ENCODE peak calls at places on chromosome 3, in four cellular contexts. R, L, G and K are unnamed samples.

GRCh38 chr3:123092243-123092642 is 25.4 kb downstream of the PDIA5 start:
- DNase-seq in G (no peak), R (no peak), L (no peak), K (no peak)

GRCh38 chr3:171480526-171480925 is 20.3 kb upstream of the TNIK start:
- DNase-seq in R (no peak), G (no peak), L (peak; percentile 54), K (no peak)

GRCh38 chr3:184611606-184612304 is 50.2 kb downstream of the EPHB3 start:
- DNase-seq in L (no peak), R (no peak), G (no peak), K (no peak)

GRCh38 chr3:39192490-39193092 is at the start of gene XIRP1:
- DNase-seq in R (peak; percentile 76), L (no peak), G (no peak), K (no peak)

GRCh38 chr3:71628571-71628970 is 45.0 kb upstream of the FOXP1 start:
- DNase-seq in G (no peak), R (no peak), L (no peak), K (no peak)

GRCh38 chr3:184248454-184249411 is at the start of gene ALG3:
- DNase-seq in L (peak; percentile 41), G (peak; percentile 92), R (peak; percentile 93), K (peak; percentile 82)

GRCh38 chr3:173037840-173038483 is 103.1 kb downstream of the SPATA16 start:
- DNase-seq in G (no peak), L (no peak), R (no peak), K (no peak)

GRCh38 chr3:196688349-196688748 is 23.7 kb downstream of the CEP19 start:
- DNase-seq in G (peak; percentile 84), R (peak; percentile 76), L (no peak), K (peak; percentile 23)

GRCh38 chr3:47156418-47156817 is 7.5 kb downstream of the SETD2 start:
- DNase-seq in G (no peak), L (no peak), R (no peak), K (no peak)
- H3K4me1 ChIP-seq in G (peaks cover 56% of the 10 kb centered on the region), L (peaks cover 18% of the 10 kb centered on the region), R (peaks cover 17% of the 10 kb centered on the region), K (peaks cover 72% of the 10 kb centered on the region)

GRCh38 chr3:129061077-129061887 is 703 bp downstream of the GP9 start:
- DNase-seq in G (no peak), L (no peak), R (no peak), K (no peak)

GRCh38 chr3:129058441-129059194 is 2.0 kb upstream of the GP9 start:
- DNase-seq in G (no peak), R (no peak), L (peak; percentile 48), K (peak; percentile 73)

GRCh38 chr3:129059311-129059975 is 1.1 kb upstream of the GP9 start:
- DNase-seq in L (no peak), R (no peak), G (no peak), K (no peak)

GRCh38 chr3:129061888-129062834 is 1.6 kb downstream of the GP9 start:
- DNase-seq in R (no peak), G (no peak), L (no peak), K (no peak)

DNA sequence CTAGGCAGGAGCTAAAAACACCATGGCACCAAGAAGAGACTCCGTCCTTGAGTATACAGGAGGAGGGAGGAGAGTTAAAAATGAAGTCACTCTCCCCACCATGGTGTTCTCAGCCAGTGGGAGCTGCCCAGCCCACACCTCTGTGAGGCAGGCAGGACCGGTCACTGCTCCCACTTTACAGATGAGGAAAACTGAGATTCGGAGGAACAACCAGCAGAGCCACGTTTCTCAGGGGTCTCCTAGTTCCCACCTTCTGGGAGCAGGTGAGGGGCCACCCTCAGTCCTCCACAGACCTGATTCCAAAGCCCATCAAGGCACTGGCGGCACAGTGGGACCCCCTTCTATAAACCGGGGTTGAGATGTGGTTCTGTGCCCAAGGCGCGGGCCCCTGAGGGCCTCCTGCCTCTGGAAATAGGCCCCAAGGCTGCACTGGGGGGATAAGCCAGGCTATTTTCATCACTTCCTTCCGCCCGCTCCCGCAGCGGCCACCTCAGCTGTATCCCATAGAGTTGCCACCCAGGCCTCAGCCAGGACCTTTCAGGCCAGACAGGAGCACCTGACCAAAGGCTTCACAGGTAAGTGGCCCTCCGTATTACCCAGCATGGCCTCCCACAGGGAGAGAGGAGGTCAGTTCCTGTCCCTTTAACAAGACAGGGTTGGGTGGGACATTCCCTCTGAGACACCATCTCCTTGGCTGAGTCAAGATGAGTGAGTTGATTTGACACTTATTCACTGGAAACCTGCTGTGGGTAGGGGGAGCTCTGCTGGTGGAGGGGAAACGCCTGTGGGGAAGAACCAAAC is at the start of gene GP9:
- DNase-seq in G (no peak), L (no peak), R (no peak), K (no peak)
- H3K4me3 ChIP-seq in G (no peak within 1 kb of the TSS), L (no peak within 1 kb of the TSS), R (no peak within 1 kb of the TSS), K (no peak within 1 kb of the TSS)

GRCh38 chr3:78344918-78345317 is 1305.0 kb downstream of the ROBO2 start:
- DNase-seq in R (no peak), G (no peak), L (no peak), K (no peak)

GRCh38 chr3:78351338-78351737 is 1311.4 kb downstream of the ROBO2 start:
- DNase-seq in L (no peak), G (no peak), R (no peak), K (no peak)

GRCh38 chr3:78353231-78353630 is 1313.3 kb downstream of the ROBO2 start:
- DNase-seq in L (no peak), R (no peak), G (no peak), K (no peak)

GRCh38 chr3:78349571-78349970 is 1309.7 kb downstream of the ROBO2 start:
- DNase-seq in R (no peak), G (no peak), L (no peak), K (no peak)
- H3K4me1 ChIP-seq in R (no peaks in the 10 kb centered on the region), G (no peaks in the 10 kb centered on the region), L (no peaks in the 10 kb centered on the region), K (peaks cover 5% of the 10 kb centered on the region)

GRCh38 chr3:177992993-177993969 is 543.0 kb upstream of the KCNMB2 start:
- DNase-seq in L (no peak), G (no peak), R (no peak), K (no peak)
- H3K4me3 ChIP-seq in L (no peak overlapping the region), G (no peak overlapping the region), R (no peak overlapping the region), K (no peak overlapping the region)

GRCh38 chr3:64687781-64688515 is at the start of gene ADAMTS9:
- DNase-seq in G (peak; percentile 88), R (peak; percentile 91), L (no peak), K (peak; percentile 79)

GRCh38 chr3:64694127-64694526 is 6.3 kb upstream of the ADAMTS9 start:
- DNase-seq in L (no peak), R (no peak), G (no peak), K (no peak)

GRCh38 chr3:64696896-64697295 is 9.1 kb upstream of the ADAMTS9 start:
- DNase-seq in L (no peak), G (no peak), R (no peak), K (no peak)

GRCh38 chr3:64691051-64691450 is 3.3 kb upstream of the ADAMTS9 start:
- DNase-seq in R (no peak), G (no peak), L (no peak), K (no peak)

DNA sequence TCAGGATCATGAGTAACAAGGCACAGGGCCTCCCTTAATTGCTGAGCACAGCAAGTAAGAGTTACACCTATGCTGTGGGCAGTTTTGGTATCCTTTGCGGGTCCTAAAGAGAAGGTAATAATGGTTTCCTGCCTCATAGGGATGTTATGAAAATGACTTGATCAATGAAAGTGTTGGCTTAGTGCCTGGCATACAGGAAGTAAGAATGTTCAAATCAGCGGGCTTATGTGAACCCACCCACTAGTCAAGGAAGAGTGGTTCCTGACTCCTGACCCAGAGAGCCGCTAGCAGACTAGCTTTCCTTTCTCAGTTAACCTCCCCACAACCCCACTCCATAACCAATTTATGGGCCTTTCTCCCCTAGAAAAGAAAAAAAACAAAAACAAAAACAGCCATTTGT is 5.2 kb upstream of the ADAMTS9 start:
- DNase-seq in L (no peak), R (no peak), G (no peak), K (no peak)
- H3K4me1 ChIP-seq in L (no peaks in the 10 kb centered on the region), R (peaks cover 8% of the 10 kb centered on the region), G (peaks cover 3% of the 10 kb centered on the region), K (no peaks in the 10 kb centered on the region)

DNA sequence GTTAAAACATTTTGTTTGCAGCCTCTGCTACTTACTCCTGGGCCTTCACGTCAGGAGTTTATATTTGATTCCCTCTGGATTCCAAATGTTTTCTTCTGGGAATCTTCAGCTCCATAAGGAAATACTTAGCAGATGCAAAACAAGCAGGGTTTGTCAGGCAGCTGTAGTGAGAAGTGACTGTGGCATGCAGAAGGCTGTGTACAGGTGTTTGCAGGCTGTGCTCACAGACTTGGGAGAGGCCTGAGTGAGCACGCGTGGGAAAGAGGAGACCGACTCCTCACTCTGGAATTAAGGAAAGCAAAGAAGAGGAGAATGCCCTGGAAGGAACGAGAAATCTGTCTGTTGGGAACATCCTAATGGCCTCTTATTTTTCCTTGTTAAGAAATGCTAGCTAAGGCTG is 82.4 kb downstream of the TGFBR2 start:
- DNase-seq in R (no peak), L (no peak), G (no peak), K (no peak)
- H3K4me3 ChIP-seq in R (no peak overlapping the region), L (no peak overlapping the region), G (no peak overlapping the region), K (no peak overlapping the region)

GRCh38 chr3:46934508-46935167 is 41.9 kb downstream of the CCDC12 start:
- DNase-seq in R (peak; percentile 85), G (peak; percentile 78), L (no peak), K (peak; percentile 58)
- H3K4me1 ChIP-seq in R (peaks cover 60% of the 10 kb centered on the region), G (peaks cover 74% of the 10 kb centered on the region), L (peaks cover 55% of the 10 kb centered on the region), K (peaks cover 94% of the 10 kb centered on the region)

DNA sequence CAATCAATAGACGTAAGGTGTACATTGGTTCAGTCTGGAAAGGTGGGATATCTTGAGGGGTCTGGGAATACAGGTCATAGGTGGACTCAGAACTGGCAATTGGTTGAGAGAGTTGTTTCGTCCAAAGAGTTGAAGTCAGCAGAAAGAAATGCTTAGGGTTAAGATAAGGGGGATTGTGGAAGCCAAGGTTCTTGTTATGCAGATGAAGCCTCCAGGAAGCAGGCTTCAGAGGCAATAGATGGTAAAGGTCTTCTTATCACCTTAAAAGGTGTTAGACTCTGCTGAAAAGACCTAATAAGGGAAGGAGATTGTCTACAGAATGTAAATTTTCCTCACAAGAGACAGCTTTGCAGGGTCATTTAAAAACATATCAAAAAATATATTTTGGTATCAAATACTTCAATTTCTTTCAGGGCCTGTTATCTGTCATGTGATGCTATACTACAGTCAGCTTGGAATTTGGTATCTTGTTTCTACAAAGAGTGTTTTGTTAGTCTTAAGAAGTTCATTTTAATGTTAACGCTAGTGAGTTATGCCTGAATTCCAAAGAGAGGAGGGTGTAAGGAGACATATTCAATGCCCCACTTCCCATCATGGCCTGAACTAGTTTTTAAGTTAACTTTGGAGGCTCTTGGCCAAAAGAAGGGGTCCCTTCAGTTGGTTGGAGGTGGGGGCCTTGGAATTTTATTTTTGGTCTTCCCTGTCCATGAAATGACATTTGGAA is 378.2 kb upstream of the ROBO2 start:
- DNase-seq in G (no peak), L (no peak), R (no peak), K (no peak)
- H3K4me3 ChIP-seq in G (no peak overlapping the region), L (no peak overlapping the region), R (no peak overlapping the region), K (no peak overlapping the region)

DNA sequence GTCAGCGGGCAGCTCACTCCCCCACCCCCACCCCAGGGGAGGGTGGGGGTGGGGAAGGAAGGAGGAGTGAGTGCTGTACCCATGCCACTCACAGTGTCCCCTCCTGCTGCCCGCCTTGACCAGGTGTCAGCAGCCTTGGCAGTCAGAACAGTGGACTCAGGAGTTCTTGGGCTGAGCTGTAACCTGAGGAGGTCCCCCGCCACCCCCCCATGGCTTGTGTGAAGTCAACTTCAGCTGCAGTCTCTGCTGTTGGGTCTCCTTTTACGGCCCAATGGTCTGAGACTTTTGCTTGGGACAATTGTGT is 8.9 kb downstream of the MAPKAPK3 start:
- DNase-seq in R (no peak), G (no peak), L (no peak), K (peak; percentile 51)
- H3K4me1 ChIP-seq in R (peaks cover 18% of the 10 kb centered on the region), G (peaks cover 36% of the 10 kb centered on the region), L (peaks cover 23% of the 10 kb centered on the region), K (peaks cover 47% of the 10 kb centered on the region)